ENCODE peak calls at places on chromosome 19, in eight cellular contexts. Z is WTC11; X is NCI-H1105 treated with DMSO at 0.1 percent for 48 hours; P is activated CD8-positive, alpha-beta T cell treated with anti-CD3 and anti-CD28 coated beads for 36 hours; B is breast epithelium; L is iris pigment epithelial cell; M is brain microvascular endothelial cell; Y is effector memory CD4-positive, alpha-beta T cell. S is an unnamed sample.

GRCh38 chr19:45234089-45234869 is 10.9 kb downstream of the EXOC3L2 start:
- DNase-seq in L (no peak), B (no peak), X (no peak), Y (no peak), P (no peak), Z (peak), M (no peak), S (no peak)

GRCh38 chr19:33376931-33377557 is 3.5 kb downstream of the CEBPG start:
- DNase-seq in X (no peak), Y (no peak), P (no peak), B (no peak), M (no peak), L (no peak), Z (no peak), S (no peak)

GRCh38 chr19:39970424-39970673 is 616 bp upstream of the PSMC4 start:
- DNase-seq in X (peak), L (no peak), Y (no peak), P (no peak), Z (no peak), M (no peak), B (no peak), S (no peak)

GRCh38 chr19:3098515-3099346 is 4.6 kb downstream of the GNA11 start:
- DNase-seq in M (no peak), X (no peak), Z (no peak), B (no peak), L (peak), P (no peak), Y (no peak), S (no peak)

GRCh38 chr19:36604656-36605100 is 435 bp upstream of the ZNF382 start:
- DNase-seq in Y (peak), B (no peak), X (peak), L (peak), P (peak), M (peak), Z (peak), S (no peak)

GRCh38 chr19:43596842-43597461 is 557 bp downstream of the ZNF576 start:
- DNase-seq in M (no peak), X (no peak), L (peak), P (peak), Y (no peak), Z (no peak), B (no peak), S (no peak)

GRCh38 chr19:51326216-51327065 is 15.0 kb downstream of the IGLON5 start:
- DNase-seq in X (no peak), Z (no peak), Y (no peak), B (no peak), P (no peak), L (no peak), M (no peak), S (no peak)

GRCh38 chr19:18319591-18320135 is 3.2 kb downstream of the LSM4 start:
- DNase-seq in Z (no peak), P (no peak), L (no peak), Y (no peak), X (no peak), B (no peak), M (no peak), S (no peak)

GRCh38 chr19:40803857-40804782 is 5.1 kb downstream of the EGLN2 start:
- DNase-seq in L (no peak), Y (peak), Z (no peak), P (peak), M (no peak), B (no peak), X (no peak), S (no peak)

GRCh38 chr19:9848060-9848459 is 12.9 kb downstream of the PIN1 start:
- DNase-seq in L (no peak), P (peak), B (no peak), M (no peak), Y (no peak), Z (peak), X (no peak), S (no peak)

GRCh38 chr19:39558623-39559117 is 18.7 kb upstream of the EID2 start:
- DNase-seq in M (no peak), B (no peak), Y (no peak), X (no peak), Z (no peak), L (no peak), P (no peak), S (no peak)

GRCh38 chr19:3699071-3699740 is 1.1 kb downstream of the PIP5K1C start:
- DNase-seq in Y (no peak), Z (no peak), X (no peak), P (peak), L (peak), B (no peak), M (no peak), S (no peak)

GRCh38 chr19:17052439-17052838 is 22.8 kb downstream of the HAUS8 start:
- DNase-seq in L (peak), Y (no peak), Z (peak), B (no peak), X (peak), M (peak), P (peak), S (no peak)

GRCh38 chr19:38851622-38852230 is 1.9 kb upstream of the HNRNPL start:
- DNase-seq in Z (peak), Y (peak), L (peak), P (peak), X (peak), B (peak), M (peak), S (no peak)

GRCh38 chr19:18731562-18732008 is 48.1 kb downstream of the CRTC1 start:
- DNase-seq in M (peak), Y (no peak), Z (no peak), P (no peak), X (no peak), L (peak), B (no peak), S (no peak)

GRCh38 chr19:1644070-1644469 is 8.3 kb downstream of the TCF3 start:
- DNase-seq in Z (peak), Y (no peak), L (no peak), B (no peak), P (no peak), M (no peak), X (no peak), S (no peak)

GRCh38 chr19:53554804-53555203 is 16.9 kb downstream of the ZNF331 start:
- DNase-seq in Y (no peak), L (no peak), Z (no peak), X (no peak), P (no peak), M (no peak), B (no peak), S (no peak)

GRCh38 chr19:41753936-41754529 is 1.3 kb upstream of the CEACAM6 start:
- DNase-seq in P (peak), B (no peak), Y (peak), L (peak), Z (peak), M (peak), X (peak), S (no peak)

GRCh38 chr19:32206065-32206464 is 139.3 kb upstream of the ZNF507 start:
- DNase-seq in L (no peak), M (no peak), X (no peak), Z (no peak), Y (no peak), B (no peak), P (no peak), S (no peak)

GRCh38 chr19:11551603-11552235 is 7.3 kb downstream of the ELOF1 start:
- DNase-seq in M (no peak), B (no peak), L (no peak), Z (peak), X (no peak), Y (no peak), P (peak), S (no peak)

GRCh38 chr19:57642396-57643046 is 9.6 kb downstream of the ZNF211 start:
- DNase-seq in M (no peak), P (no peak), L (no peak), X (peak), Z (no peak), B (no peak), Y (no peak), S (no peak)

GRCh38 chr19:12111176-12111575 is 29.0 kb downstream of the ZNF20 start:
- DNase-seq in P (no peak), M (no peak), B (no peak), Y (no peak), X (no peak), L (no peak), Z (no peak), S (no peak)

GRCh38 chr19:40704491-40705361 is 12.0 kb downstream of the COQ8B start:
- DNase-seq in B (no peak), P (no peak), Y (no peak), L (no peak), M (no peak), X (no peak), Z (no peak), S (no peak)

GRCh38 chr19:49469828-49470614 is 4.0 kb upstream of the FLT3LG start:
- DNase-seq in M (no peak), P (peak), B (no peak), Z (no peak), Y (peak), X (no peak), L (no peak), S (no peak)

GRCh38 chr19:10521461-10522216 is 4.4 kb upstream of the S1PR5 start:
- DNase-seq in Y (no peak), L (no peak), P (no peak), X (no peak), Z (no peak), M (no peak), B (no peak), S (no peak)

GRCh38 chr19:7191946-7192691 is 102.1 kb downstream of the INSR start:
- DNase-seq in P (peak), M (no peak), B (no peak), L (no peak), X (no peak), Z (no peak), Y (peak), S (no peak)

GRCh38 chr19:40578442-40578908 is 1.8 kb downstream of the SHKBP1 start:
- DNase-seq in B (no peak), Y (no peak), Z (peak), M (no peak), X (peak), L (peak), P (peak), S (no peak)

GRCh38 chr19:45995715-45996385 is 583 bp downstream of the CCDC61 start:
- DNase-seq in L (peak), Z (no peak), M (peak), P (no peak), X (no peak), Y (no peak), B (no peak), S (no peak)

GRCh38 chr19:8446055-8446709 is 1.4 kb downstream of the HNRNPM start:
- DNase-seq in B (no peak), Y (no peak), Z (no peak), M (no peak), X (no peak), P (no peak), L (peak), S (no peak)

GRCh38 chr19:2494447-2495129 is 18.7 kb downstream of the GADD45B start:
- DNase-seq in M (peak), P (peak), X (no peak), Z (no peak), Y (peak), B (peak), L (peak), S (no peak)